ENCODE peak calls at places on chromosomes 1 and 21, in six cellular contexts. One of them, this sample, is unnamed.
A peak's percentile ranks its signal among the peaks of the same experiment; 100 is the strongest.

GRCh38 chr21:29304577-29304976 is 5.9 kb downstream of the BACH1 start:
- DNase-seq in Caco-2: no peak
- DNase-seq in left lung: no peak
- DNase-seq in small intestine: no peak
- DNase-seq in adipocyte: no peak
- DNase-seq in gastrocnemius medialis: no peak
- DNase-seq in this sample: no peak

GRCh38 chr1:21254335-21254951 is 35.8 kb downstream of the ECE1 start:
- DNase-seq in left lung: peak; percentile 53
- DNase-seq in gastrocnemius medialis: peak; percentile 31
- DNase-seq in Caco-2: no peak
- DNase-seq in adipocyte: no peak
- DNase-seq in small intestine: no peak
- DNase-seq in this sample: peak; percentile 60

GRCh38 chr1:226615876-226616275 is 67.3 kb downstream of the STUM start:
- DNase-seq in left lung: no peak
- DNase-seq in adipocyte: no peak
- DNase-seq in small intestine: no peak
- DNase-seq in gastrocnemius medialis: no peak
- DNase-seq in Caco-2: no peak
- DNase-seq in this sample: no peak

GRCh38 chr1:154176341-154176740 is 15.6 kb downstream of the TPM3 start:
- DNase-seq in small intestine: peak; percentile 67
- DNase-seq in left lung: no peak
- DNase-seq in Caco-2: no peak
- DNase-seq in adipocyte: peak; percentile 84
- DNase-seq in gastrocnemius medialis: no peak
- DNase-seq in this sample: no peak

GRCh38 chr1:55893155-55893554 is 678.0 kb upstream of the USP24 start:
- DNase-seq in left lung: no peak
- DNase-seq in gastrocnemius medialis: no peak
- DNase-seq in adipocyte: no peak
- DNase-seq in small intestine: peak; percentile 29
- DNase-seq in Caco-2: peak; percentile 30
- DNase-seq in this sample: no peak

GRCh38 chr21:37165606-37166005 is 92.6 kb downstream of the TTC3 start:
- DNase-seq in adipocyte: peak; percentile 85
- DNase-seq in small intestine: no peak
- DNase-seq in Caco-2: no peak
- DNase-seq in gastrocnemius medialis: no peak
- DNase-seq in left lung: no peak
- DNase-seq in this sample: no peak

GRCh38 chr1:43531453-43531905 is 796 bp downstream of the PTPRF start:
- DNase-seq in left lung: no peak
- DNase-seq in small intestine: peak; percentile 61
- DNase-seq in Caco-2: peak; percentile 67
- DNase-seq in gastrocnemius medialis: no peak
- DNase-seq in adipocyte: peak; percentile 62
- DNase-seq in this sample: no peak

GRCh38 chr1:155499953-155500621 is 62.5 kb downstream of the ASH1L start:
- DNase-seq in adipocyte: peak; percentile 44
- DNase-seq in small intestine: peak; percentile 79
- DNase-seq in left lung: no peak
- DNase-seq in Caco-2: no peak
- DNase-seq in gastrocnemius medialis: no peak
- DNase-seq in this sample: no peak

GRCh38 chr1:77398115-77398514 is 116.3 kb downstream of the AK5 start:
- DNase-seq in gastrocnemius medialis: no peak
- DNase-seq in left lung: no peak
- DNase-seq in small intestine: no peak
- DNase-seq in adipocyte: no peak
- DNase-seq in Caco-2: no peak
- DNase-seq in this sample: no peak

GRCh38 chr1:154157520-154158306 is 2.8 kb upstream of the NUP210L start:
- DNase-seq in gastrocnemius medialis: no peak
- DNase-seq in small intestine: peak; percentile 62
- DNase-seq in adipocyte: no peak
- DNase-seq in Caco-2: peak; percentile 41
- DNase-seq in left lung: peak; percentile 56
- DNase-seq in this sample: peak; percentile 7

GRCh38 chr1:2636733-2637132 is 3.9 kb upstream of the MMEL1 start:
- DNase-seq in gastrocnemius medialis: no peak
- DNase-seq in small intestine: no peak
- DNase-seq in left lung: no peak
- DNase-seq in Caco-2: no peak
- DNase-seq in adipocyte: no peak
- DNase-seq in this sample: no peak

GRCh38 chr1:161763522-161764098 is 2.5 kb upstream of the ATF6 start:
- DNase-seq in adipocyte: peak; percentile 36
- DNase-seq in left lung: no peak
- DNase-seq in gastrocnemius medialis: no peak
- DNase-seq in small intestine: peak; percentile 51
- DNase-seq in Caco-2: peak; percentile 62
- DNase-seq in this sample: no peak

GRCh38 chr1:59549903-59550302 is 253.0 kb downstream of the FGGY start:
- DNase-seq in adipocyte: peak; percentile 93
- DNase-seq in Caco-2: no peak
- DNase-seq in left lung: peak; percentile 48
- DNase-seq in gastrocnemius medialis: peak; percentile 30
- DNase-seq in small intestine: no peak
- DNase-seq in this sample: no peak

GRCh38 chr1:160137216-160137862 is 14.1 kb upstream of the ATP1A4 start:
- DNase-seq in adipocyte: no peak
- DNase-seq in left lung: peak; percentile 4
- DNase-seq in small intestine: no peak
- DNase-seq in Caco-2: no peak
- DNase-seq in gastrocnemius medialis: no peak
- DNase-seq in this sample: no peak

GRCh38 chr1:17494114-17494729 is 45.3 kb upstream of the ARHGEF10L start:
- DNase-seq in left lung: peak; percentile 64
- DNase-seq in small intestine: peak; percentile 68
- DNase-seq in adipocyte: peak; percentile 79
- DNase-seq in gastrocnemius medialis: peak; percentile 29
- DNase-seq in Caco-2: peak; percentile 81
- DNase-seq in this sample: peak; percentile 75

GRCh38 chr1:115300087-115300856 is 37.8 kb downstream of the NGF start:
- DNase-seq in small intestine: no peak
- DNase-seq in adipocyte: peak; percentile 76
- DNase-seq in left lung: no peak
- DNase-seq in Caco-2: peak; percentile 2
- DNase-seq in gastrocnemius medialis: no peak
- DNase-seq in this sample: no peak

GRCh38 chr1:176460606-176461336 is 2.2 kb upstream of the PAPPA2 start:
- DNase-seq in left lung: no peak
- DNase-seq in small intestine: no peak
- DNase-seq in gastrocnemius medialis: no peak
- DNase-seq in adipocyte: no peak
- DNase-seq in Caco-2: no peak
- DNase-seq in this sample: no peak

GRCh38 chr1:93659805-93660479 is 21.7 kb downstream of the BCAR3 start:
- DNase-seq in adipocyte: peak; percentile 42
- DNase-seq in gastrocnemius medialis: no peak
- DNase-seq in Caco-2: no peak
- DNase-seq in small intestine: no peak
- DNase-seq in left lung: no peak
- DNase-seq in this sample: peak; percentile 51

GRCh38 chr21:28228624-28228995 is 764.1 kb downstream of the LTN1 start:
- DNase-seq in gastrocnemius medialis: no peak
- DNase-seq in left lung: no peak
- DNase-seq in Caco-2: no peak
- DNase-seq in small intestine: no peak
- DNase-seq in adipocyte: no peak
- DNase-seq in this sample: no peak
- H3K4me1 ChIP-seq in gastrocnemius medialis: no peaks in the 10 kb centered on the region
- H3K4me1 ChIP-seq in left lung: peaks cover 3% of the 10 kb centered on the region
- H3K4me1 ChIP-seq in Caco-2: peaks cover 4% of the 10 kb centered on the region
- H3K4me1 ChIP-seq in small intestine: no peaks in the 10 kb centered on the region
- H3K4me1 ChIP-seq in adipocyte: peaks cover 49% of the 10 kb centered on the region
- H3K4me1 ChIP-seq in this sample: no peaks in the 10 kb centered on the region

GRCh38 chr1:212957546-212957945 is 7.2 kb downstream of the VASH2 start:
- DNase-seq in gastrocnemius medialis: no peak
- DNase-seq in left lung: no peak
- DNase-seq in small intestine: no peak
- DNase-seq in adipocyte: no peak
- DNase-seq in Caco-2: no peak
- DNase-seq in this sample: no peak

GRCh38 chr1:212960932-212961331 is 10.6 kb downstream of the VASH2 start:
- DNase-seq in Caco-2: no peak
- DNase-seq in gastrocnemius medialis: no peak
- DNase-seq in adipocyte: no peak
- DNase-seq in left lung: no peak
- DNase-seq in small intestine: no peak
- DNase-seq in this sample: no peak

GRCh38 chr1:212958175-212958574 is 7.8 kb downstream of the VASH2 start:
- DNase-seq in Caco-2: no peak
- DNase-seq in left lung: no peak
- DNase-seq in gastrocnemius medialis: no peak
- DNase-seq in adipocyte: no peak
- DNase-seq in small intestine: no peak
- DNase-seq in this sample: no peak

GRCh38 chr1:212962509-212962908 is 12.2 kb downstream of the VASH2 start:
- DNase-seq in left lung: no peak
- DNase-seq in gastrocnemius medialis: no peak
- DNase-seq in adipocyte: no peak
- DNase-seq in small intestine: no peak
- DNase-seq in Caco-2: no peak
- DNase-seq in this sample: no peak

DNA sequence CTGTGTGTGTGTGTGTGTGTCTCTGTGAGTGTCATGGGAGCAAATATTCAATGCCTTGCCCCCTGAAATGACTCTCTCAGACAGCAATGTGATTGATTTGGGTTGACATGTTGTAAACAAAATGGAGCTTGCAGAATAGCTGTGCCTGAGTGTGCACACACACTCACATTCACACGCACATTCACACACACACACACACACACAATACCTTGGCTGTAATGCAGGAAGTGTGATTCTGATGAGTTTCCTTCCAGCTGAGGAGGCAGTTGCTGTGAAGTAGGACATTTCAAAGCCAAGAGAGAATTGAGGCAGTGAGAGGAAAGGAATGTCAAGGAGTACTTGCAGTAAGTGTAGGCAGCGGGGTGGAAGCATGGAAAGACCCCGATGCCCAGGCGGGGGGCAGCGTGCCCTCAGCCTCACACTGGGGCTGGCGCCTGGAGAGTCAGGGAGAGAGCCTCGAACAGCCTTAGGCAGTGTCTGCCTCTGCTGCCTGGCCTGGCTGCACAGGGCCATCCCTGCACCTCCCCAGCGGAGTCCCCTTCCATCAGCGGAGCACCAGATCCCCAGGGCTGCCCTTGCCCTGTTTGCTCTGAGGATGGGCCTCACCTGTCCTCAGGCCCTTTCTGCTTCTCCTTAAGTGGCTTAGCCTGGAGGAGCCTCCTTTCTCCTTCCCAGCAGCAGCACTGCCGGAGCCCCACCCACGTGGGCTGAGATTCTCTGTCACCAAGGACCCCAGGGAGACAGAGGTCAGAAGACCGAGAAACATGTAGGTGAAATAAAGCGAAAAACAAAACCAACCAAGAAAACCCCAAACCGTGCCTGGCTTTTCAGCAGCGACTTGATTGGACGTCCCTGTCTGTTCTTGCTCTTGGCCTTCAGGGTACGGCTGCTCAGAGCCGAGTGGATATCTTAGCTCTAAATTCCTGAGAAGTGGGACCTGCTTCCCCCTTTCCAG is 9.2 kb downstream of the VASH2 start:
- DNase-seq in gastrocnemius medialis: no peak
- DNase-seq in left lung: no peak
- DNase-seq in Caco-2: no peak
- DNase-seq in small intestine: no peak
- DNase-seq in adipocyte: no peak
- DNase-seq in this sample: no peak
- H3K4me1 ChIP-seq in gastrocnemius medialis: no peaks in the 10 kb centered on the region
- H3K4me1 ChIP-seq in left lung: no peaks in the 10 kb centered on the region
- H3K4me1 ChIP-seq in Caco-2: no peaks in the 10 kb centered on the region
- H3K4me1 ChIP-seq in small intestine: no peaks in the 10 kb centered on the region
- H3K4me1 ChIP-seq in adipocyte: no peaks in the 10 kb centered on the region
- H3K4me1 ChIP-seq in this sample: no peaks in the 10 kb centered on the region

DNA sequence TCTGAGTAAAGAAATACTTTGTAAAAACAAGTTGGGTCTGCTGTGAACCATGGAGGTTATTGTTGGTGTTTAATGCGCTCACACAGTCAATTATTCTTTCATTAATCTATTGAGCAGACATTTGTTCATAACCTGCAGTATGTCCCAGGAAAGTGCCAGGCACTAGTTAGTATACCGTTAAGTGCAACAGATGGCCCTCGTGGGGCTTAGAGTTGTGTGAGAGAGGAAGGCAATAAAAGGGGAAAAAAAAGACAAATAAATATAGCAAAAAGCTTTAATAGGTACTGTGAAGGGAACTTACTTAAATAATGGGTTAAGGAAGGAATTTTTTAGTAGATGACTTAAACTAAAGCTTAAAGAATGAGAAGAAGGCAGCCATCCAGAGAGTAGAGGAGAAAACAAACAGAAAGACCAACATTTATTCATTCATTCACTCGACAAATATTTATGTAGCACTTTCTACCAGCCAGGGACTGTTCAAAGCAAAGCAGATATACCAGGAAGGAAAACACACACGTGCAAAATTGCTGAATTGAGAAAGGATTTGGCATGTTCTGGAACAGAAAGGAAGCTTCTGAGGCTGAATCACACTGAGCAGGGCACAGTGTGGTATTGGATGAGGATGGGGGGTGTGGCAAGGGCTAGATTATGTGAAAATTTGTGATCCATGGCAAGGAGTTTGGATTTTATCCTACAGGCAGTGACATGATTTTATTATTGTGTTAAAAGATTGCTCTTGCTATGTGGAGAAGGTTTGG is 296.1 kb upstream of the SGIP1 start:
- DNase-seq in gastrocnemius medialis: no peak
- DNase-seq in Caco-2: no peak
- DNase-seq in adipocyte: peak; percentile 48
- DNase-seq in small intestine: no peak
- DNase-seq in left lung: no peak
- DNase-seq in this sample: no peak
- H3K4me1 ChIP-seq in gastrocnemius medialis: no peaks in the 10 kb centered on the region
- H3K4me1 ChIP-seq in Caco-2: no peaks in the 10 kb centered on the region
- H3K4me1 ChIP-seq in adipocyte: peaks cover 11% of the 10 kb centered on the region
- H3K4me1 ChIP-seq in small intestine: no peaks in the 10 kb centered on the region
- H3K4me1 ChIP-seq in left lung: peaks cover 5% of the 10 kb centered on the region
- H3K4me1 ChIP-seq in this sample: no peaks in the 10 kb centered on the region

GRCh38 chr1:150564051-150564991 is 15.1 kb downstream of the MCL1 start:
- DNase-seq in left lung: no peak
- DNase-seq in Caco-2: no peak
- DNase-seq in adipocyte: peak; percentile 58
- DNase-seq in small intestine: no peak
- DNase-seq in gastrocnemius medialis: no peak
- DNase-seq in this sample: no peak

GRCh38 chr1:150567341-150567716 is 12.1 kb downstream of the MCL1 start:
- DNase-seq in Caco-2: no peak
- DNase-seq in small intestine: peak; percentile 63
- DNase-seq in left lung: no peak
- DNase-seq in adipocyte: peak; percentile 48
- DNase-seq in gastrocnemius medialis: no peak
- DNase-seq in this sample: no peak

GRCh38 chr1:150567717-150568561 is 11.5 kb downstream of the MCL1 start:
- DNase-seq in left lung: peak; percentile 88
- DNase-seq in gastrocnemius medialis: peak; percentile 89
- DNase-seq in Caco-2: peak; percentile 94
- DNase-seq in adipocyte: peak; percentile 97
- DNase-seq in small intestine: peak; percentile 81
- DNase-seq in this sample: no peak

GRCh38 chr1:150566589-150567340 is 12.6 kb downstream of the MCL1 start:
- DNase-seq in small intestine: no peak
- DNase-seq in adipocyte: no peak
- DNase-seq in left lung: no peak
- DNase-seq in gastrocnemius medialis: no peak
- DNase-seq in Caco-2: no peak
- DNase-seq in this sample: no peak

GRCh38 chr1:150568567-150568966 is 10.8 kb downstream of the MCL1 start:
- DNase-seq in Caco-2: no peak
- DNase-seq in adipocyte: no peak
- DNase-seq in gastrocnemius medialis: no peak
- DNase-seq in left lung: no peak
- DNase-seq in small intestine: no peak
- DNase-seq in this sample: no peak
- H3K4me1 ChIP-seq in Caco-2: peaks cover 56% of the 10 kb centered on the region
- H3K4me1 ChIP-seq in adipocyte: peaks cover 94% of the 10 kb centered on the region
- H3K4me1 ChIP-seq in gastrocnemius medialis: peaks cover 97% of the 10 kb centered on the region
- H3K4me1 ChIP-seq in left lung: peaks cover 100% of the 10 kb centered on the region
- H3K4me1 ChIP-seq in small intestine: peaks cover 4% of the 10 kb centered on the region
- H3K4me1 ChIP-seq in this sample: peaks cover 96% of the 10 kb centered on the region

This sample was measured in heart right ventricle.